ENCODE peak calls at places on chromosomes 6 and 20, in nine cellular contexts. W, K, Z, G, O, S, J, P and Q are unnamed samples.

GRCh38 chr20:34427331-34427730 is 64.3 kb downstream of the ITCH start:
- DNase-seq in O (no peak), G (no peak), W (no peak), S (no peak), K (no peak), P (no peak), J (no peak), Z (no peak), Q (no peak)

GRCh38 chr6:467111-467510 is 75.6 kb downstream of the IRF4 start:
- DNase-seq in O (no peak), Z (no peak), J (no peak), S (no peak), K (no peak), W (no peak), G (no peak), P (no peak), Q (no peak)

GRCh38 chr6:133921249-133921859 is 31.7 kb upstream of the TBPL1 start:
- DNase-seq in Z (peak), J (peak), W (peak), S (peak), O (peak), P (peak), K (peak), G (peak), Q (peak)

GRCh38 chr20:40532103-40532502 is 156.9 kb downstream of the MAFB start:
- DNase-seq in K (no peak), O (no peak), W (no peak), S (no peak), Z (peak), G (no peak), P (peak), J (peak), Q (peak)

GRCh38 chr6:37083243-37084138 is 78.0 kb downstream of the FGD2 start:
- DNase-seq in G (no peak), W (peak), O (no peak), P (no peak), J (no peak), K (peak), S (no peak), Z (peak), Q (no peak)

GRCh38 chr20:21105429-21106170 is 558 bp downstream of the LINC00237 start:
- DNase-seq in O (no peak), S (peak), Z (peak), K (no peak), W (no peak), J (no peak), P (peak), G (no peak), Q (peak)

GRCh38 chr6:150641398-150642139 is 41.9 kb downstream of the PLEKHG1 start:
- DNase-seq in O (no peak), G (no peak), Z (peak), W (peak), J (peak), K (peak), P (no peak), S (no peak), Q (no peak)

GRCh38 chr6:3592371-3592941 is 135.6 kb upstream of the SLC22A23 start:
- DNase-seq in S (no peak), W (peak), G (no peak), P (no peak), K (peak), Z (peak), J (no peak), O (no peak), Q (no peak)

GRCh38 chr6:34341481-34341971 is 50.9 kb downstream of the NUDT3 start:
- DNase-seq in J (no peak), W (peak), P (no peak), G (peak), Z (peak), K (peak), S (no peak), O (no peak), Q (no peak)

GRCh38 chr6:140071601-140072062 is 697.2 kb upstream of the CITED2 start:
- DNase-seq in G (no peak), O (no peak), W (peak), J (no peak), P (no peak), Z (peak), K (peak), S (no peak), Q (no peak)

GRCh38 chr6:74651948-74652347 is 553.9 kb downstream of the COL12A1 start:
- DNase-seq in S (no peak), J (no peak), O (no peak), G (no peak), Z (peak), K (no peak), P (no peak), W (peak), Q (no peak)

GRCh38 chr6:49541210-49541724 is 9.2 kb upstream of the C6orf141 start:
- DNase-seq in G (no peak), J (no peak), K (peak), O (no peak), P (no peak), Z (peak), S (no peak), W (peak), Q (no peak)

GRCh38 chr20:32456869-32457421 is 98.8 kb downstream of the ASXL1 start:
- DNase-seq in W (peak), Z (peak), S (peak), J (peak), O (peak), G (no peak), P (peak), K (peak), Q (peak)

GRCh38 chr6:47134476-47135189 is 92.5 kb upstream of the ADGRF1 start:
- DNase-seq in O (no peak), S (no peak), Z (peak), J (no peak), W (peak), G (no peak), P (no peak), K (peak), Q (no peak)

GRCh38 chr20:2084703-2085102 is 16.9 kb upstream of the STK35 start:
- DNase-seq in S (no peak), P (no peak), W (peak), O (no peak), Z (peak), G (no peak), K (no peak), J (no peak), Q (no peak)

GRCh38 chr6:9553002-9553401 is 861.9 kb downstream of the TFAP2A start:
- DNase-seq in Z (no peak), K (no peak), W (no peak), G (no peak), S (no peak), J (no peak), P (no peak), O (no peak), Q (no peak)

GRCh38 chr6:31441368-31442267 is 38.2 kb downstream of the MICA start:
- DNase-seq in J (peak), Z (peak), G (peak), O (peak), W (peak), P (peak), K (peak), S (peak), Q (peak)

GRCh38 chr6:45301348-45302142 is 26.6 kb upstream of the RUNX2 start:
- DNase-seq in W (no peak), Z (no peak), O (no peak), P (no peak), S (no peak), K (no peak), J (no peak), G (no peak), Q (no peak)

GRCh38 chr6:79544939-79545450 is 7.8 kb upstream of the LCA5 start:
- DNase-seq in J (peak), S (peak), Z (peak), O (peak), P (peak), G (no peak), W (peak), K (peak), Q (peak)

GRCh38 chr6:3895303-3895635 is 46.1 kb downstream of the FAM50B start:
- DNase-seq in P (no peak), K (no peak), W (no peak), Z (no peak), J (no peak), S (no peak), G (no peak), O (no peak), Q (no peak)

GRCh38 chr6:117399924-117400323 is 25.8 kb downstream of the ROS1 start:
- DNase-seq in P (no peak), W (no peak), G (no peak), O (no peak), J (no peak), S (no peak), Z (peak), K (no peak), Q (no peak)

GRCh38 chr20:20498081-20498861 is 130.4 kb downstream of the INSM1 start:
- DNase-seq in G (no peak), Z (peak), K (peak), S (peak), W (no peak), O (no peak), P (peak), J (no peak), Q (no peak)

GRCh38 chr6:142462260-142462659 is 160.5 kb downstream of the ADGRG6 start:
- DNase-seq in K (no peak), S (no peak), O (no peak), W (no peak), G (no peak), Z (no peak), J (no peak), P (no peak), Q (no peak)
- TF ChIP-seq CTCF in K (no peak), S (no peak), O (peak), W (no peak), G (no peak), Z (no peak), J (peak), P (peak), Q (no peak)

GRCh38 chr6:6557871-6558270 is 30.6 kb upstream of the LY86 start:
- DNase-seq in W (no peak), S (no peak), O (no peak), K (no peak), P (no peak), Z (no peak), J (no peak), G (no peak), Q (no peak)

GRCh38 chr6:6559994-6560393 is 28.5 kb upstream of the LY86 start:
- DNase-seq in J (no peak), Z (no peak), P (no peak), G (no peak), S (no peak), O (no peak), W (no peak), K (no peak), Q (no peak)

GRCh38 chr6:6556162-6556737 is 32.3 kb upstream of the LY86 start:
- DNase-seq in G (no peak), P (no peak), K (no peak), O (no peak), W (peak), Z (no peak), J (no peak), S (no peak), Q (no peak)

GRCh38 chr6:6557504-6557839 is 31.0 kb upstream of the LY86 start:
- DNase-seq in Z (no peak), O (no peak), S (no peak), G (no peak), K (no peak), P (no peak), J (no peak), W (no peak), Q (no peak)

GRCh38 chr6:6556738-6557503 is 31.6 kb upstream of the LY86 start:
- DNase-seq in J (peak), Z (no peak), P (peak), K (no peak), W (peak), S (peak), G (peak), O (peak), Q (peak)
- TF ChIP-seq CTCF in J (peak), Z (peak), P (peak), K (peak), W (peak), S (peak), G (peak), O (peak), Q (peak)

GRCh38 chr6:41358503-41358902 is 23.1 kb downstream of the NCR2 start:
- DNase-seq in G (peak), O (no peak), K (no peak), P (no peak), Z (no peak), J (no peak), S (no peak), W (no peak), Q (no peak)

GRCh38 chr6:41360314-41360685 is 24.9 kb downstream of the NCR2 start:
- DNase-seq in G (no peak), O (no peak), Z (no peak), P (no peak), J (no peak), W (no peak), S (no peak), K (no peak), Q (no peak)

GRCh38 chr6:41355952-41356351 is 20.5 kb downstream of the NCR2 start:
- DNase-seq in O (no peak), K (no peak), P (no peak), W (no peak), Z (no peak), G (peak), J (no peak), S (no peak), Q (no peak)

GRCh38 chr6:41359617-41360313 is 24.4 kb downstream of the NCR2 start:
- DNase-seq in O (no peak), G (peak), P (no peak), W (no peak), K (no peak), Z (no peak), J (peak), S (no peak), Q (no peak)

DNA sequence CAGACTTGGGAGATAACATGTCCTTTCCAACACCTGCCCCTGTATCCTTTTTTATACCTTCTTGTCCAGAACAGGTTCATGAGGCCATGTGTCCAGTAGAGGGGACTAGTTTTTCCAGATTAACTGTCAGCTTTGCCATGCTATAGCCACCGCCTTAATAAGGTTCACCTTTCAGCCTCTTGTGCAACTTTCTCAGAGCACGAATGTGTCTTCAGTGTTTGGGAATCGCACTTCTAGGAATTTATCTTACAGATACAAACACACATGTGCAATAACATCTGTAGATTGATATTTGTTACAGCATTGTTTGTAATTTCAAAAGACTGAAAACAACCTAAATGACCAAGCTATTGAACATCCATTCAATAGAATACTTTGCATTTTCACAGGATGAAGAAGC is 21.4 kb downstream of the NCR2 start:
- DNase-seq in K (no peak), O (no peak), W (no peak), P (no peak), G (no peak), S (no peak), Z (no peak), J (no peak), Q (no peak)
- TF ChIP-seq CTCF in K (no peak), O (peak), W (no peak), P (no peak), G (no peak), S (no peak), Z (no peak), J (no peak), Q (no peak)

GRCh38 chr6:7996538-7997225 is 67.5 kb downstream of the BLOC1S5 start:
- DNase-seq in K (peak), J (no peak), G (no peak), S (no peak), P (no peak), O (no peak), W (peak), Z (peak), Q (no peak)
- TF ChIP-seq CTCF in K (no peak), J (no peak), G (no peak), S (no peak), P (no peak), O (no peak), W (no peak), Z (no peak), Q (no peak)

DNA sequence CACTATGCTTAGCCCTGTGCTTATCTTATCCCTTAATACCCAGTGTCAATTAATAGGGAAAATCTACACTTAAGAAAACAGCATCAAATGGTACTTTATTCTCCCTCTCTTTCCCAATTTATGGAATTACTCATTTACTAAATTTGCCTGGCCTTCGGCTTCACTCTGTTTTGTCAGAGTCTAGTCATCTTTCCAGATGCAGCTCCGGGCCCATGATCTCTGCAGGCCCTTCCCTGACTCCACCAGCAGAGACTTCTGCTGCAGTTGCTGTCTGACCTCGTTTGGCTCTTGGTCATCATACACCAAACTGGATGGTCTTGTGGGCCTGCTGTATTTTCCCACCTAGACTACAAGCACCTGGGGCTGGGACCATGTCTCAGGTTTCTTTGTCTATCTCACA is 27.4 kb downstream of the MRS2 start:
- DNase-seq in W (peak), S (no peak), P (no peak), Z (peak), K (no peak), G (no peak), J (no peak), O (no peak), Q (no peak)
- TF ChIP-seq CTCF in W (no peak), S (no peak), P (no peak), Z (no peak), K (no peak), G (no peak), J (no peak), O (no peak), Q (no peak)

DNA sequence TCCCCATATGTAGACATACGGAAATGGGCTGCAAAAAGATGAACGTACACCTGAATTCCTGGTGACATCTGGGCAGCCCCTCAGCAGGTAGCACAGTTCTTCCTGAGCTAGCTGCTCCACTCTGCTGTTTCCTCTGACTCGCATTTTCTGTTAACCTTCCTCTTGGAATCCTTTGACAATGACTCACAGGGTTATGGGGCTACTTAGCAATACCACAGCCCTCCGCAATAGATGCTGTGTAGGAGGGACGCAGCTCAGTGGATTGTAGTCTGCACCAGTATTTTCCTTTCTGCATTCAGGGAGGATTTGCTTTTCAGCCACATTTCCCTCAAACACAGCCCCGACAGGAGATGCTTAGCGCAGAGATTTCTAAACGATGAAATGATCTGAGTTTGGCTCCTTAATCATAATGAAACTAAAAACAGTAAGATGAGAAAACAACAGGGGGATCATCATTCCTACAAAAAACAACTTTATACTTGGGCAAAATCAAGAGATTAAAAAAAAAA is 12.4 kb downstream of the BACH2 start:
- DNase-seq in J (no peak), O (no peak), S (no peak), K (peak), W (peak), G (no peak), Z (peak), P (peak), Q (peak)
- TF ChIP-seq CTCF in J (no peak), O (no peak), S (no peak), K (peak), W (peak), G (no peak), Z (no peak), P (no peak), Q (no peak)

GRCh38 chr6:11515773-11516172 is 21.8 kb upstream of the TMEM170B start:
- DNase-seq in G (no peak), W (no peak), O (no peak), S (no peak), P (no peak), K (no peak), Z (no peak), J (no peak), Q (no peak)
- TF ChIP-seq CTCF in G (no peak), W (no peak), O (no peak), S (no peak), P (no peak), K (no peak), Z (no peak), J (no peak), Q (no peak)